ENCODE peak calls at places on chromosomes 3 and 15, in ten cellular contexts. One of them, this sample, is unnamed.
A peak's percentile ranks its signal among the peaks of the same experiment; 100 is the strongest.

GRCh38 chr3:102183186-102183585 is 251.6 kb upstream of the ZPLD1 start:
- DNase-seq in NT2/D1: no peak
- DNase-seq in left colon: no peak
- DNase-seq in T-helper 2 cell: no peak
- DNase-seq in iPS DF 6.9: no peak
- DNase-seq in mesenchymal stem cell: no peak
- DNase-seq in GM12865: no peak
- DNase-seq in NCI-H524: no peak
- DNase-seq in astrocyte of the spinal cord: no peak
- DNase-seq in activated T-helper 1 cell treated with Interleukin-2 at 50 U/mL for 16 hours: no peak
- DNase-seq in this sample: no peak

GRCh38 chr3:150410311-150411105 is 2.4 kb downstream of the TSC22D2 start:
- DNase-seq in mesenchymal stem cell: peak; percentile 39
- DNase-seq in T-helper 2 cell: no peak
- DNase-seq in activated T-helper 1 cell treated with Interleukin-2 at 50 U/mL for 16 hours: peak; percentile 6
- DNase-seq in astrocyte of the spinal cord: no peak
- DNase-seq in GM12865: peak; percentile 41
- DNase-seq in left colon: peak; percentile 58
- DNase-seq in iPS DF 6.9: no peak
- DNase-seq in NT2/D1: no peak
- DNase-seq in NCI-H524: peak; percentile 67
- DNase-seq in this sample: peak; percentile 68

GRCh38 chr15:62896380-62896866 is 146.1 kb upstream of the TPM1 start:
- DNase-seq in GM12865: no peak
- DNase-seq in astrocyte of the spinal cord: no peak
- DNase-seq in left colon: no peak
- DNase-seq in iPS DF 6.9: no peak
- DNase-seq in activated T-helper 1 cell treated with Interleukin-2 at 50 U/mL for 16 hours: no peak
- DNase-seq in T-helper 2 cell: no peak
- DNase-seq in NT2/D1: no peak
- DNase-seq in NCI-H524: no peak
- DNase-seq in mesenchymal stem cell: no peak
- DNase-seq in this sample: no peak

GRCh38 chr15:57489122-57489521 is 102.6 kb upstream of the MYZAP start:
- DNase-seq in astrocyte of the spinal cord: no peak
- DNase-seq in left colon: no peak
- DNase-seq in NCI-H524: no peak
- DNase-seq in activated T-helper 1 cell treated with Interleukin-2 at 50 U/mL for 16 hours: no peak
- DNase-seq in GM12865: no peak
- DNase-seq in mesenchymal stem cell: no peak
- DNase-seq in iPS DF 6.9: no peak
- DNase-seq in NT2/D1: no peak
- DNase-seq in T-helper 2 cell: no peak
- DNase-seq in this sample: no peak

GRCh38 chr15:55221090-55222011 is 24.6 kb upstream of the RSL24D1 start:
- DNase-seq in NCI-H524: no peak
- DNase-seq in left colon: no peak
- DNase-seq in GM12865: peak; percentile 57
- DNase-seq in activated T-helper 1 cell treated with Interleukin-2 at 50 U/mL for 16 hours: no peak
- DNase-seq in mesenchymal stem cell: peak; percentile 99
- DNase-seq in iPS DF 6.9: no peak
- DNase-seq in astrocyte of the spinal cord: peak; percentile 86
- DNase-seq in NT2/D1: no peak
- DNase-seq in T-helper 2 cell: peak; percentile 37
- DNase-seq in this sample: no peak

GRCh38 chr3:147582642-147583041 is 173.5 kb downstream of the ZIC1 start:
- DNase-seq in GM12865: no peak
- DNase-seq in NT2/D1: no peak
- DNase-seq in left colon: no peak
- DNase-seq in NCI-H524: no peak
- DNase-seq in mesenchymal stem cell: no peak
- DNase-seq in iPS DF 6.9: no peak
- DNase-seq in T-helper 2 cell: no peak
- DNase-seq in activated T-helper 1 cell treated with Interleukin-2 at 50 U/mL for 16 hours: no peak
- DNase-seq in astrocyte of the spinal cord: no peak
- DNase-seq in this sample: no peak

GRCh38 chr15:39281094-39281493 is 299.8 kb upstream of the THBS1 start:
- DNase-seq in NT2/D1: no peak
- DNase-seq in mesenchymal stem cell: peak; percentile 73
- DNase-seq in GM12865: no peak
- DNase-seq in iPS DF 6.9: no peak
- DNase-seq in NCI-H524: no peak
- DNase-seq in T-helper 2 cell: no peak
- DNase-seq in left colon: no peak
- DNase-seq in activated T-helper 1 cell treated with Interleukin-2 at 50 U/mL for 16 hours: no peak
- DNase-seq in astrocyte of the spinal cord: peak; percentile 84
- DNase-seq in this sample: no peak

GRCh38 chr3:184203526-184203925 is 17.5 kb downstream of the ABCF3 start:
- DNase-seq in T-helper 2 cell: no peak
- DNase-seq in GM12865: no peak
- DNase-seq in left colon: no peak
- DNase-seq in NT2/D1: no peak
- DNase-seq in astrocyte of the spinal cord: no peak
- DNase-seq in NCI-H524: no peak
- DNase-seq in iPS DF 6.9: no peak
- DNase-seq in mesenchymal stem cell: no peak
- DNase-seq in activated T-helper 1 cell treated with Interleukin-2 at 50 U/mL for 16 hours: no peak
- DNase-seq in this sample: no peak

GRCh38 chr3:159783780-159784747 is 204.6 kb upstream of the IL12A start:
- DNase-seq in T-helper 2 cell: no peak
- DNase-seq in iPS DF 6.9: no peak
- DNase-seq in GM12865: peak; percentile 67
- DNase-seq in left colon: no peak
- DNase-seq in NT2/D1: no peak
- DNase-seq in NCI-H524: no peak
- DNase-seq in activated T-helper 1 cell treated with Interleukin-2 at 50 U/mL for 16 hours: no peak
- DNase-seq in mesenchymal stem cell: no peak
- DNase-seq in astrocyte of the spinal cord: no peak
- DNase-seq in this sample: no peak

GRCh38 chr3:36175113-36175812 is 205.0 kb upstream of the STAC start:
- DNase-seq in iPS DF 6.9: no peak
- DNase-seq in GM12865: no peak
- DNase-seq in NT2/D1: no peak
- DNase-seq in T-helper 2 cell: no peak
- DNase-seq in left colon: no peak
- DNase-seq in NCI-H524: no peak
- DNase-seq in astrocyte of the spinal cord: no peak
- DNase-seq in activated T-helper 1 cell treated with Interleukin-2 at 50 U/mL for 16 hours: no peak
- DNase-seq in mesenchymal stem cell: no peak
- DNase-seq in this sample: no peak

GRCh38 chr3:125054436-125055164 is 1.2 kb downstream of the HEG1 start:
- DNase-seq in iPS DF 6.9: no peak
- DNase-seq in T-helper 2 cell: peak; percentile 47
- DNase-seq in NCI-H524: no peak
- DNase-seq in GM12865: peak; percentile 85
- DNase-seq in left colon: peak; percentile 23
- DNase-seq in NT2/D1: no peak
- DNase-seq in activated T-helper 1 cell treated with Interleukin-2 at 50 U/mL for 16 hours: no peak
- DNase-seq in astrocyte of the spinal cord: peak; percentile 76
- DNase-seq in mesenchymal stem cell: peak; percentile 89
- DNase-seq in this sample: peak; percentile 61

GRCh38 chr3:51568041-51568440 is 29.5 kb downstream of the RAD54L2 start:
- DNase-seq in NT2/D1: no peak
- DNase-seq in T-helper 2 cell: no peak
- DNase-seq in astrocyte of the spinal cord: no peak
- DNase-seq in GM12865: no peak
- DNase-seq in activated T-helper 1 cell treated with Interleukin-2 at 50 U/mL for 16 hours: no peak
- DNase-seq in left colon: no peak
- DNase-seq in mesenchymal stem cell: no peak
- DNase-seq in iPS DF 6.9: no peak
- DNase-seq in NCI-H524: no peak
- DNase-seq in this sample: no peak

GRCh38 chr3:186807231-186807630 is 949 bp upstream of the RFC4 start:
- DNase-seq in iPS DF 6.9: no peak
- DNase-seq in activated T-helper 1 cell treated with Interleukin-2 at 50 U/mL for 16 hours: no peak
- DNase-seq in T-helper 2 cell: no peak
- DNase-seq in NT2/D1: no peak
- DNase-seq in GM12865: peak; percentile 28
- DNase-seq in astrocyte of the spinal cord: no peak
- DNase-seq in mesenchymal stem cell: no peak
- DNase-seq in left colon: no peak
- DNase-seq in NCI-H524: no peak
- DNase-seq in this sample: peak; percentile 29

GRCh38 chr3:117524890-117525289 is 815.3 kb downstream of the TUSC7 start:
- DNase-seq in mesenchymal stem cell: no peak
- DNase-seq in NCI-H524: no peak
- DNase-seq in left colon: no peak
- DNase-seq in NT2/D1: no peak
- DNase-seq in GM12865: no peak
- DNase-seq in activated T-helper 1 cell treated with Interleukin-2 at 50 U/mL for 16 hours: no peak
- DNase-seq in iPS DF 6.9: no peak
- DNase-seq in T-helper 2 cell: no peak
- DNase-seq in astrocyte of the spinal cord: peak; percentile 82
- DNase-seq in this sample: no peak

GRCh38 chr3:115239717-115240116 is 92.6 kb upstream of the ZBTB20 start:
- DNase-seq in T-helper 2 cell: no peak
- DNase-seq in astrocyte of the spinal cord: peak; percentile 94
- DNase-seq in activated T-helper 1 cell treated with Interleukin-2 at 50 U/mL for 16 hours: no peak
- DNase-seq in iPS DF 6.9: no peak
- DNase-seq in NT2/D1: no peak
- DNase-seq in left colon: no peak
- DNase-seq in mesenchymal stem cell: peak; percentile 94
- DNase-seq in NCI-H524: peak; percentile 93
- DNase-seq in GM12865: no peak
- DNase-seq in this sample: no peak

GRCh38 chr15:27059610-27060202 is 88.7 kb downstream of the GABRG3 start:
- DNase-seq in GM12865: peak; percentile 15
- DNase-seq in T-helper 2 cell: no peak
- DNase-seq in mesenchymal stem cell: peak; percentile 10
- DNase-seq in astrocyte of the spinal cord: peak; percentile 30
- DNase-seq in NCI-H524: peak; percentile 84
- DNase-seq in iPS DF 6.9: peak; percentile 58
- DNase-seq in NT2/D1: peak; percentile 51
- DNase-seq in activated T-helper 1 cell treated with Interleukin-2 at 50 U/mL for 16 hours: no peak
- DNase-seq in left colon: no peak
- DNase-seq in this sample: peak; percentile 90

GRCh38 chr3:100600181-100601042 is 9.0 kb upstream of the ADGRG7 start:
- DNase-seq in activated T-helper 1 cell treated with Interleukin-2 at 50 U/mL for 16 hours: no peak
- DNase-seq in left colon: peak; percentile 56
- DNase-seq in astrocyte of the spinal cord: no peak
- DNase-seq in NT2/D1: no peak
- DNase-seq in iPS DF 6.9: no peak
- DNase-seq in mesenchymal stem cell: no peak
- DNase-seq in GM12865: peak; percentile 54
- DNase-seq in T-helper 2 cell: no peak
- DNase-seq in NCI-H524: no peak
- DNase-seq in this sample: no peak

GRCh38 chr3:99714146-99714545 is 75.8 kb downstream of the COL8A1 start:
- DNase-seq in activated T-helper 1 cell treated with Interleukin-2 at 50 U/mL for 16 hours: no peak
- DNase-seq in left colon: no peak
- DNase-seq in NT2/D1: no peak
- DNase-seq in GM12865: no peak
- DNase-seq in T-helper 2 cell: no peak
- DNase-seq in iPS DF 6.9: no peak
- DNase-seq in NCI-H524: no peak
- DNase-seq in mesenchymal stem cell: peak; percentile 81
- DNase-seq in astrocyte of the spinal cord: peak; percentile 81
- DNase-seq in this sample: no peak

GRCh38 chr15:73386886-73387506 is 18.2 kb upstream of the HCN4 start:
- DNase-seq in astrocyte of the spinal cord: no peak
- DNase-seq in T-helper 2 cell: no peak
- DNase-seq in NT2/D1: no peak
- DNase-seq in iPS DF 6.9: no peak
- DNase-seq in left colon: no peak
- DNase-seq in mesenchymal stem cell: no peak
- DNase-seq in activated T-helper 1 cell treated with Interleukin-2 at 50 U/mL for 16 hours: no peak
- DNase-seq in NCI-H524: no peak
- DNase-seq in GM12865: no peak
- DNase-seq in this sample: no peak

GRCh38 chr3:183500981-183501704 is 54.4 kb downstream of the KLHL6 start:
- DNase-seq in astrocyte of the spinal cord: no peak
- DNase-seq in T-helper 2 cell: no peak
- DNase-seq in activated T-helper 1 cell treated with Interleukin-2 at 50 U/mL for 16 hours: no peak
- DNase-seq in mesenchymal stem cell: no peak
- DNase-seq in GM12865: no peak
- DNase-seq in NCI-H524: no peak
- DNase-seq in iPS DF 6.9: no peak
- DNase-seq in NT2/D1: no peak
- DNase-seq in left colon: no peak
- DNase-seq in this sample: peak; percentile 23